ENCODE peak calls at places on chromosome 17, in seven cellular contexts. One of them, this sample, is unnamed.

GRCh38 chr17:76524598-76525512 is 12.7 kb downstream of the CYGB start:
- DNase-seq in cardiac muscle cell: no peak
- DNase-seq in CD8-positive, alpha-beta T cell: no peak
- DNase-seq in brain microvascular endothelial cell: no peak
- DNase-seq in ovary: peak
- DNase-seq in RWPE1: no peak
- DNase-seq in ascending aorta: no peak
- DNase-seq in this sample: no peak

GRCh38 chr17:263773-264172 is 82.3 kb upstream of the DOC2B start:
- DNase-seq in cardiac muscle cell: no peak
- DNase-seq in RWPE1: no peak
- DNase-seq in ovary: peak
- DNase-seq in brain microvascular endothelial cell: no peak
- DNase-seq in ascending aorta: peak
- DNase-seq in CD8-positive, alpha-beta T cell: no peak
- DNase-seq in this sample: peak

GRCh38 chr17:72940511-72940910 is 152.0 kb downstream of the SLC39A11 start:
- DNase-seq in ascending aorta: no peak
- DNase-seq in cardiac muscle cell: no peak
- DNase-seq in RWPE1: no peak
- DNase-seq in CD8-positive, alpha-beta T cell: no peak
- DNase-seq in ovary: no peak
- DNase-seq in brain microvascular endothelial cell: no peak
- DNase-seq in this sample: no peak

GRCh38 chr17:75317671-75318070 is 28.4 kb upstream of the SLC25A19 start:
- DNase-seq in ovary: no peak
- DNase-seq in cardiac muscle cell: no peak
- DNase-seq in ascending aorta: no peak
- DNase-seq in RWPE1: no peak
- DNase-seq in CD8-positive, alpha-beta T cell: no peak
- DNase-seq in brain microvascular endothelial cell: no peak
- DNase-seq in this sample: no peak

GRCh38 chr17:26818736-26819135 is 475.2 kb upstream of the WSB1 start:
- DNase-seq in RWPE1: no peak
- DNase-seq in cardiac muscle cell: no peak
- DNase-seq in CD8-positive, alpha-beta T cell: no peak
- DNase-seq in ovary: no peak
- DNase-seq in brain microvascular endothelial cell: no peak
- DNase-seq in ascending aorta: no peak
- DNase-seq in this sample: no peak

GRCh38 chr17:48429156-48429555 is 858 bp downstream of the SKAP1 start:
- DNase-seq in ascending aorta: no peak
- DNase-seq in CD8-positive, alpha-beta T cell: peak
- DNase-seq in brain microvascular endothelial cell: no peak
- DNase-seq in ovary: no peak
- DNase-seq in cardiac muscle cell: no peak
- DNase-seq in RWPE1: no peak
- DNase-seq in this sample: no peak

GRCh38 chr17:55418369-55419268 is 3.0 kb downstream of the MMD start:
- DNase-seq in cardiac muscle cell: no peak
- DNase-seq in CD8-positive, alpha-beta T cell: no peak
- DNase-seq in ovary: no peak
- DNase-seq in ascending aorta: no peak
- DNase-seq in brain microvascular endothelial cell: no peak
- DNase-seq in RWPE1: no peak
- DNase-seq in this sample: no peak

GRCh38 chr17:77400445-77400870 is 259.7 kb downstream of the SEC14L1 start:
- DNase-seq in RWPE1: no peak
- DNase-seq in ascending aorta: no peak
- DNase-seq in ovary: no peak
- DNase-seq in brain microvascular endothelial cell: peak
- DNase-seq in CD8-positive, alpha-beta T cell: peak
- DNase-seq in cardiac muscle cell: peak
- DNase-seq in this sample: peak

GRCh38 chr17:83126275-83126930 is 47.0 kb downstream of the METRNL start:
- DNase-seq in ovary: peak
- DNase-seq in cardiac muscle cell: no peak
- DNase-seq in CD8-positive, alpha-beta T cell: no peak
- DNase-seq in ascending aorta: peak
- DNase-seq in RWPE1: no peak
- DNase-seq in brain microvascular endothelial cell: no peak
- DNase-seq in this sample: no peak

GRCh38 chr17:59406808-59407381 is 75.4 kb downstream of the YPEL2 start:
- DNase-seq in ascending aorta: no peak
- DNase-seq in brain microvascular endothelial cell: peak
- DNase-seq in CD8-positive, alpha-beta T cell: no peak
- DNase-seq in cardiac muscle cell: no peak
- DNase-seq in ovary: no peak
- DNase-seq in RWPE1: no peak
- DNase-seq in this sample: no peak

GRCh38 chr17:74466111-74466784 is at the start of gene CD300A:
- DNase-seq in ascending aorta: no peak
- DNase-seq in brain microvascular endothelial cell: no peak
- DNase-seq in ovary: no peak
- DNase-seq in CD8-positive, alpha-beta T cell: no peak
- DNase-seq in cardiac muscle cell: no peak
- DNase-seq in RWPE1: no peak
- DNase-seq in this sample: no peak

GRCh38 chr17:31433091-31433790 is 41.8 kb downstream of the RAB11FIP4 start:
- DNase-seq in ovary: no peak
- DNase-seq in brain microvascular endothelial cell: no peak
- DNase-seq in RWPE1: no peak
- DNase-seq in CD8-positive, alpha-beta T cell: peak
- DNase-seq in cardiac muscle cell: no peak
- DNase-seq in ascending aorta: no peak
- DNase-seq in this sample: no peak

GRCh38 chr17:42112552-42113176 is at the start of gene DHX58:
- DNase-seq in CD8-positive, alpha-beta T cell: peak
- DNase-seq in ascending aorta: peak
- DNase-seq in cardiac muscle cell: no peak
- DNase-seq in brain microvascular endothelial cell: peak
- DNase-seq in RWPE1: peak
- DNase-seq in ovary: peak
- DNase-seq in this sample: peak

GRCh38 chr17:10668771-10669170 is 11.7 kb upstream of the MYH3 start:
- DNase-seq in brain microvascular endothelial cell: peak
- DNase-seq in cardiac muscle cell: no peak
- DNase-seq in ascending aorta: no peak
- DNase-seq in RWPE1: peak
- DNase-seq in CD8-positive, alpha-beta T cell: no peak
- DNase-seq in ovary: no peak
- DNase-seq in this sample: no peak

GRCh38 chr17:54937018-54937417 is 31.4 kb downstream of the COX11 start:
- DNase-seq in ascending aorta: no peak
- DNase-seq in ovary: no peak
- DNase-seq in CD8-positive, alpha-beta T cell: no peak
- DNase-seq in cardiac muscle cell: peak
- DNase-seq in brain microvascular endothelial cell: no peak
- DNase-seq in RWPE1: no peak
- DNase-seq in this sample: no peak

GRCh38 chr17:8887834-8888703 is 20.6 kb upstream of the PIK3R6 start:
- DNase-seq in ovary: peak
- DNase-seq in CD8-positive, alpha-beta T cell: no peak
- DNase-seq in cardiac muscle cell: peak
- DNase-seq in brain microvascular endothelial cell: peak
- DNase-seq in RWPE1: no peak
- DNase-seq in ascending aorta: no peak
- DNase-seq in this sample: peak

GRCh38 chr17:81833160-81833920 is at the start of gene MCRIP1:
- DNase-seq in RWPE1: peak
- DNase-seq in ascending aorta: peak
- DNase-seq in CD8-positive, alpha-beta T cell: peak
- DNase-seq in ovary: peak
- DNase-seq in cardiac muscle cell: peak
- DNase-seq in brain microvascular endothelial cell: peak
- DNase-seq in this sample: peak

GRCh38 chr17:81829858-81830257 is 3.2 kb downstream of the MCRIP1 start:
- DNase-seq in ovary: no peak
- DNase-seq in cardiac muscle cell: no peak
- DNase-seq in RWPE1: no peak
- DNase-seq in brain microvascular endothelial cell: no peak
- DNase-seq in CD8-positive, alpha-beta T cell: no peak
- DNase-seq in ascending aorta: no peak
- DNase-seq in this sample: peak

GRCh38 chr17:81832608-81833159 is 407 bp downstream of the MCRIP1 start:
- DNase-seq in cardiac muscle cell: no peak
- DNase-seq in brain microvascular endothelial cell: no peak
- DNase-seq in RWPE1: no peak
- DNase-seq in ascending aorta: peak
- DNase-seq in CD8-positive, alpha-beta T cell: peak
- DNase-seq in ovary: peak
- DNase-seq in this sample: no peak

GRCh38 chr17:81831957-81832607 is 1.0 kb downstream of the MCRIP1 start:
- DNase-seq in ascending aorta: peak
- DNase-seq in cardiac muscle cell: no peak
- DNase-seq in ovary: no peak
- DNase-seq in brain microvascular endothelial cell: peak
- DNase-seq in RWPE1: no peak
- DNase-seq in CD8-positive, alpha-beta T cell: peak
- DNase-seq in this sample: peak

GRCh38 chr17:81831563-81831956 is 1.5 kb downstream of the MCRIP1 start:
- DNase-seq in cardiac muscle cell: no peak
- DNase-seq in ascending aorta: no peak
- DNase-seq in brain microvascular endothelial cell: no peak
- DNase-seq in ovary: no peak
- DNase-seq in CD8-positive, alpha-beta T cell: no peak
- DNase-seq in RWPE1: no peak
- DNase-seq in this sample: no peak
- H3K27ac ChIP-seq in cardiac muscle cell: no peak
- H3K27ac ChIP-seq in ascending aorta: peak
- H3K27ac ChIP-seq in brain microvascular endothelial cell: peak
- H3K27ac ChIP-seq in ovary: no peak
- H3K27ac ChIP-seq in CD8-positive, alpha-beta T cell: no peak
- H3K27ac ChIP-seq in RWPE1: peak
- H3K27ac ChIP-seq in this sample: peak

DNA sequence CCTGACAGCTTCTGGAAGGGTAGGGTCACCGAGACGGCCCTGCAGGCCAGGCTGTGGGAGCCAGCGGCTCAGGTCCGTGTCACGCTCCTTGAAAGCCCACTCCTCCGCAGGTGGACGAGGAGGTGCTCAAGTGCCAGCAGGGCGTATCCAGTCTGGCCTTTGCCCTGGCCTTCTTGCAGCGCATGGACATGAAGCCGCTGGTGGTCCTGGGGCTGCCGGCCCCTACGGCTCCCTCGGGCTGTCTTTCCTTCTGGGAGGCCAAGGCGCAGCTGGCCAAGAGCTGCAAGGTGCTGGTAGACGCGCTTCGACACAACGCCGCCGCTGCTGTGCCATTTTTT is 1.1 kb downstream of the NAGS start:
- DNase-seq in CD8-positive, alpha-beta T cell: no peak
- DNase-seq in ovary: no peak
- DNase-seq in RWPE1: no peak
- DNase-seq in cardiac muscle cell: no peak
- DNase-seq in ascending aorta: no peak
- DNase-seq in brain microvascular endothelial cell: no peak
- DNase-seq in this sample: no peak
- H3K27ac ChIP-seq in CD8-positive, alpha-beta T cell: no peak
- H3K27ac ChIP-seq in ovary: no peak
- H3K27ac ChIP-seq in RWPE1: peak
- H3K27ac ChIP-seq in cardiac muscle cell: no peak
- H3K27ac ChIP-seq in ascending aorta: no peak
- H3K27ac ChIP-seq in brain microvascular endothelial cell: no peak
- H3K27ac ChIP-seq in this sample: no peak

GRCh38 chr17:39097159-39097519 is 54.3 kb downstream of the PLXDC1 start:
- DNase-seq in RWPE1: no peak
- DNase-seq in cardiac muscle cell: no peak
- DNase-seq in brain microvascular endothelial cell: no peak
- DNase-seq in ascending aorta: no peak
- DNase-seq in ovary: no peak
- DNase-seq in CD8-positive, alpha-beta T cell: no peak
- DNase-seq in this sample: peak
- H3K27ac ChIP-seq in RWPE1: no peak
- H3K27ac ChIP-seq in cardiac muscle cell: no peak
- H3K27ac ChIP-seq in brain microvascular endothelial cell: no peak
- H3K27ac ChIP-seq in ascending aorta: no peak
- H3K27ac ChIP-seq in ovary: peak
- H3K27ac ChIP-seq in CD8-positive, alpha-beta T cell: no peak
- H3K27ac ChIP-seq in this sample: peak

GRCh38 chr17:79049821-79050220 is 24.8 kb upstream of the ENGASE start:
- DNase-seq in ascending aorta: no peak
- DNase-seq in cardiac muscle cell: no peak
- DNase-seq in brain microvascular endothelial cell: no peak
- DNase-seq in ovary: peak
- DNase-seq in RWPE1: no peak
- DNase-seq in CD8-positive, alpha-beta T cell: no peak
- DNase-seq in this sample: no peak

GRCh38 chr17:79050591-79050990 is 24.0 kb upstream of the ENGASE start:
- DNase-seq in ovary: peak
- DNase-seq in brain microvascular endothelial cell: no peak
- DNase-seq in cardiac muscle cell: no peak
- DNase-seq in CD8-positive, alpha-beta T cell: no peak
- DNase-seq in ascending aorta: no peak
- DNase-seq in RWPE1: no peak
- DNase-seq in this sample: no peak

GRCh38 chr17:79047923-79048825 is 24.2 kb downstream of the C1QTNF1 start:
- DNase-seq in brain microvascular endothelial cell: no peak
- DNase-seq in cardiac muscle cell: no peak
- DNase-seq in ascending aorta: no peak
- DNase-seq in ovary: peak
- DNase-seq in CD8-positive, alpha-beta T cell: no peak
- DNase-seq in RWPE1: no peak
- DNase-seq in this sample: no peak

GRCh38 chr17:79047291-79047920 is 23.4 kb downstream of the C1QTNF1 start:
- DNase-seq in ovary: peak
- DNase-seq in RWPE1: no peak
- DNase-seq in CD8-positive, alpha-beta T cell: no peak
- DNase-seq in brain microvascular endothelial cell: no peak
- DNase-seq in cardiac muscle cell: no peak
- DNase-seq in ascending aorta: no peak
- DNase-seq in this sample: no peak

DNA sequence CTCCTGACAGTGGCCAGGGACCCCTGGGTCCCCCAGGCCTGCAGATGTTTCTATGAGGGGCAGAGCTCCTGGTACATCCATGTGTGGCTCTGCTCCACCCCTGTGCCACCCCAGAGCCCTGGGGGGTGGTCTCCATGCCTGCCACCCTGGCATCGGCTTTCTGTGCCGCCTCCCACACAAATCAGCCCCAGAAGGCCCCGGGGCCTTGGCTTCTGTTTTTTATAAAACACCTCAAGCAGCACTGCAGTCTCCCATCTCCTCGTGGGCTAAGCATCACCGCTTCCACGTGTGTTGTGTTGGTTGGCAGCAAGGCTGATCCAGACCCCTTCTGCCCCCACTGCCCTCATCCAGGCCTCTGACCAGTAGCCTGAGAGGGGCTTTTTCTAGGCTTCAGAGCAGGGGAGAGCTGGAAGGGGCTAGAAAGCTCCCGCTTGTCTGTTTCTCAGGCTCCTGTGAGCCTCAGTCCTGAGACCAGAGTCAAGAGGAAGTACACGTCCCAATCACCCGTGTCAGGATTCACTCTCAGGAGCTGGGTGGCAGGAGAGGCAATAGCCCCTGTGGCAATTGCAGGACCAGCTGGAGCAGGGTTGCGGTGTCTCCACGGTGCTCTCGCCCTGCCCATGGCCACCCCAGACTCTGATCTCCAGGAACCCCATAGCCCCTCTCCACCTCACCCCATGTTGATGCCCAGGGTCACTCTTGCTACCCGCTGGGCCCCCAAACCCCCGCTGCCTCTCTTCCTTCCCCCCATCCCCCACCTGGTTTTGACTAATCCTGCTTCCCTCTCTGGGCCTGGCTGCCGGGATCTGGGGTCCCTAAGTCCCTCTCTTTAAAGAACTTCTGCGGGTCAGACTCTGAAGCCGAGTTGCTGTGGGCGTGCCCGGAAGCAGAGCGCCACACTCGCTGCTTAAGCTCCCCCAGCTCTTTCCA is 25.1 kb downstream of the C1QTNF1 start:
- DNase-seq in ascending aorta: no peak
- DNase-seq in brain microvascular endothelial cell: no peak
- DNase-seq in ovary: peak
- DNase-seq in RWPE1: no peak
- DNase-seq in cardiac muscle cell: no peak
- DNase-seq in CD8-positive, alpha-beta T cell: no peak
- DNase-seq in this sample: no peak
- H3K27ac ChIP-seq in ascending aorta: peak
- H3K27ac ChIP-seq in brain microvascular endothelial cell: no peak
- H3K27ac ChIP-seq in ovary: no peak
- H3K27ac ChIP-seq in RWPE1: no peak
- H3K27ac ChIP-seq in cardiac muscle cell: no peak
- H3K27ac ChIP-seq in CD8-positive, alpha-beta T cell: no peak
- H3K27ac ChIP-seq in this sample: no peak